ENCODE peak calls at places on chromosomes 5 and 9, in nine cellular contexts. R, X, I, L, W, J, C, B and V are unnamed samples.

GRCh38 chr9:35696520-35697215 is 6.9 kb upstream of the TPM2 start:
- DNase-seq in W (peak; percentile 77), R (peak; percentile 42), L (peak; percentile 45), J (peak; percentile 54), B (peak; percentile 40), X (no peak), I (no peak), C (peak; percentile 60), V (no peak)

GRCh38 chr5:66144799-66145390 is 795 bp downstream of the SREK1 start:
- DNase-seq in W (peak; percentile 26), C (no peak), I (no peak), X (no peak), L (no peak), J (no peak), B (no peak), R (no peak), V (no peak)

GRCh38 chr5:14326035-14326909 is 183.1 kb downstream of the TRIO start:
- DNase-seq in J (no peak), X (no peak), W (no peak), B (no peak), L (no peak), I (no peak), R (no peak), C (no peak), V (no peak)

GRCh38 chr9:126667190-126668055 is 53.7 kb downstream of the LMX1B start:
- DNase-seq in I (no peak), J (no peak), B (no peak), W (no peak), X (no peak), R (no peak), L (peak; percentile 40), C (no peak), V (no peak)

GRCh38 chr9:127574089-127574921 is 37.8 kb upstream of the STXBP1 start:
- DNase-seq in C (no peak), W (peak; percentile 83), J (peak; percentile 91), I (no peak), X (no peak), R (peak; percentile 85), B (no peak), L (no peak), V (no peak)

GRCh38 chr9:85522459-85523092 is 219.2 kb downstream of the AGTPBP1 start:
- DNase-seq in X (no peak), R (peak; percentile 31), J (no peak), C (peak; percentile 16), I (peak; percentile 43), W (peak; percentile 20), B (peak; percentile 25), L (peak; percentile 55), V (no peak)

GRCh38 chr9:131562032-131562959 is 17.0 kb downstream of the PRRT1B start:
- DNase-seq in W (peak; percentile 74), I (peak; percentile 26), J (no peak), X (no peak), L (peak; percentile 63), R (peak; percentile 66), C (no peak), B (peak; percentile 21), V (no peak)

GRCh38 chr9:31144614-31145013 is 1239.8 kb upstream of the ACO1 start:
- DNase-seq in I (no peak), J (no peak), X (no peak), W (no peak), B (no peak), C (no peak), L (no peak), R (no peak), V (no peak)

GRCh38 chr9:69484023-69484422 is 159.0 kb downstream of the ENTREP1 start:
- DNase-seq in L (no peak), I (no peak), J (no peak), W (no peak), R (no peak), C (no peak), B (no peak), X (no peak), V (no peak)

GRCh38 chr5:82308416-82308815 is 30.3 kb upstream of the RPS23 start:
- DNase-seq in W (no peak), J (no peak), L (no peak), C (no peak), I (no peak), R (no peak), B (no peak), X (no peak), V (no peak)

GRCh38 chr5:87267574-87268125 is at the start of gene RASA1:
- DNase-seq in R (peak; percentile 94), L (peak; percentile 96), X (peak; percentile 82), W (peak; percentile 99), B (peak; percentile 87), J (peak; percentile 88), I (peak; percentile 86), C (peak; percentile 90), V (peak; percentile 90)

GRCh38 chr9:98977246-98977681 is 33.6 kb downstream of the COL15A1 start:
- DNase-seq in I (no peak), L (no peak), J (no peak), B (no peak), R (no peak), W (no peak), C (no peak), X (no peak), V (no peak)

GRCh38 chr5:140567136-140567818 is 2.6 kb downstream of the SLC35A4 start:
- DNase-seq in C (no peak), R (no peak), I (no peak), B (no peak), W (no peak), L (no peak), J (no peak), X (no peak), V (no peak)

GRCh38 chr5:140566665-140567064 is 2.0 kb downstream of the SLC35A4 start:
- DNase-seq in I (no peak), L (no peak), B (no peak), R (no peak), W (no peak), X (no peak), C (no peak), J (no peak), V (no peak)

GRCh38 chr5:140564196-140565023 is at the start of the genes APBB3 and SLC35A4:
- DNase-seq in R (peak; percentile 96), X (peak; percentile 97), L (peak; percentile 99), W (peak; percentile 98), J (peak; percentile 97), I (peak; percentile 98), C (peak; percentile 96), B (peak; percentile 99), V (peak; percentile 100)

GRCh38 chr5:140565024-140565779 is 574 bp downstream of the SLC35A4 start:
- DNase-seq in R (no peak), L (no peak), J (no peak), X (no peak), B (peak; percentile 33), I (peak; percentile 14), C (no peak), W (peak; percentile 26), V (no peak)

GRCh38 chr5:140565780-140566095 is 1.1 kb downstream of the SLC35A4 start:
- DNase-seq in B (no peak), R (no peak), L (no peak), C (no peak), J (no peak), W (peak; percentile 44), I (no peak), X (no peak), V (no peak)
- H3K27ac ChIP-seq in B (no peak overlapping the region), R (no peak overlapping the region), L (peak overlapping the region; percentile 92), C (peak overlapping the region; percentile 95), J (peak overlapping the region; percentile 95), W (peak overlapping the region; percentile 61), I (no peak overlapping the region), X (no peak overlapping the region), V (no peak overlapping the region)

GRCh38 chr5:167801999-167802398 is 489.4 kb upstream of the WWC1 start:
- DNase-seq in R (no peak), C (no peak), I (no peak), X (no peak), J (no peak), L (no peak), W (no peak), B (no peak), V (no peak)

GRCh38 chr5:167802755-167803431 is 488.6 kb upstream of the WWC1 start:
- DNase-seq in I (no peak), W (no peak), J (no peak), X (no peak), L (peak; percentile 41), R (peak; percentile 67), C (no peak), B (no peak), V (no peak)

GRCh38 chr5:167800405-167800804 is 491.0 kb upstream of the WWC1 start:
- DNase-seq in J (no peak), L (no peak), B (no peak), W (no peak), X (no peak), R (no peak), C (no peak), I (no peak), V (no peak)

DNA sequence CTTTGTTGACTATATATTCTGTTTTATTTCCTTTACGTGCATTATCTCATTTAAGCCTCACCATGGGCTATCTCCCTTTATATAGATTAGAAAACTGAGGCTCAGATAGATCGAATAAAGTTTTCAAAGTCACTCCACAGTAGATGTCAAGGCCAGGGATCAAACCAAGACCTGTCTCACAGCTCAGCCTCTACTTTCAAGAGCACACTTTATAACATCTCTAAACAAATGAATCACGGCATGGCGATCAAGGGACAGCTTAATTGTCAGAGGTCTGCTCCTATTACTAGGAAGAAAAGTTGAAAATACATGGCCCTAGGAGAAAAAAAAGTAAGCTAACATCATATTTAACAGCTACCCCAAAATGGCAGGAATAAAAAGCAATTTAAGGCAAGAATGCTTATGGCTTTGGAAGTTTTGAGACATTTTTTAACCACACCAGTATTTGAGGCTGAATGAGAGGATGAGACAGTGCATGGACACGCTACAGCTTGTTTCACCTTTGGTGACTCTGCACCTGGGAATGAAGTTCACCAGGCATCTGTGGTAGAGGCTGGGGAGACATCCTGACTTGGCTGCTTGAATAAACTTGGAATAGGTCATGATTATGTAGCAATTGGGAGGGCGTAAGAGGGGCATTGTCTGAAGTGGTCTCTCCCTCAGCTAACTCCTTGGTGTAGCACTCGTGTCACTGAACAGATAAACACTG is 486.8 kb upstream of the WWC1 start:
- DNase-seq in X (no peak), W (peak; percentile 89), B (no peak), L (no peak), R (peak; percentile 95), C (no peak), I (no peak), J (peak; percentile 42), V (no peak)
- H3K27ac ChIP-seq in X (no peak overlapping the region), W (peak overlapping the region; percentile 54), B (no peak overlapping the region), L (no peak overlapping the region), R (peak overlapping the region; percentile 96), C (no peak overlapping the region), I (no peak overlapping the region), J (peak overlapping the region; percentile 27), V (no peak overlapping the region)

GRCh38 chr9:90296539-90296938 is 346.1 kb downstream of the DIRAS2 start:
- DNase-seq in C (no peak), W (no peak), X (no peak), B (no peak), I (no peak), J (no peak), L (peak; percentile 27), R (no peak), V (no peak)
- H3K27ac ChIP-seq in C (no peak overlapping the region), W (no peak overlapping the region), X (no peak overlapping the region), B (no peak overlapping the region), I (no peak overlapping the region), J (no peak overlapping the region), L (no peak overlapping the region), R (no peak overlapping the region), V (no peak overlapping the region)

DNA sequence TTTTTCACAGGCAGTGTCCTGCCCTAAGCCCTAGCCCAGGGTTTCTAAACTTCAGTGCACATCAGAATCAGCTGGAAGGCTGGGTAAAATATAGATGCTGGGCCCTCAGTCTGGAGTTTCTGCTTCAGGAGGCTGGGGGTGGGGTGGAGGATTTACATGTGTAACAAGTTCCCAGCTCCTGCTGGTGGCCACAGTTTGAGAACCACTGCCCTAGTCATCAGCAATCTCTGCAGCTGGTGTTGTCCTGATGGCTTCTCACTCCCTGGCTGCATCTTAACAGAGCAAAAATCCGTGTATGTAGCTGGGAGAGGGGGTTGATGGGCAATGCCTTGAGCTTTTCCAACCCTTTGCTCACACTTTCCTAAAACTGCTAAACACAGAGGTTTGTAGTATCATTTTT is 186.0 kb upstream of the KLF9 start:
- DNase-seq in C (peak; percentile 29), X (no peak), B (peak; percentile 89), J (no peak), L (no peak), R (no peak), W (no peak), I (peak; percentile 80), V (no peak)
- H3K27ac ChIP-seq in C (peak overlapping the region; percentile 72), X (peak overlapping the region; percentile 68), B (peak overlapping the region; percentile 79), J (peak overlapping the region; percentile 86), L (no peak overlapping the region), R (no peak overlapping the region), W (peak overlapping the region; percentile 80), I (peak overlapping the region; percentile 98), V (peak overlapping the region; percentile 79)